ENCODE peak calls at places on chromosomes 11 and 22, in four cellular contexts. V, X, S and I are unnamed samples.

GRCh38 chr22:23836281-23836680 is 2.5 kb downstream of the DERL3 start:
- DNase-seq in X (no peak), V (no peak), S (no peak), I (no peak)

GRCh38 chr11:120306519-120307242 is 18.4 kb upstream of the TLCD5 start:
- DNase-seq in S (no peak), X (no peak), V (peak; percentile 89), I (peak; percentile 83)

GRCh38 chr11:77299528-77299993 is 1.9 kb downstream of the GDPD4 start:
- DNase-seq in V (no peak), S (no peak), X (no peak), I (no peak)

GRCh38 chr11:128045094-128045725 is 542.1 kb downstream of the ETS1 start:
- DNase-seq in V (no peak), S (no peak), X (no peak), I (no peak)

GRCh38 chr22:46454910-46455269 is 82.5 kb downstream of the CELSR1 start:
- DNase-seq in X (no peak), V (no peak), S (no peak), I (no peak)

GRCh38 chr22:20862540-20862939 is 3.7 kb downstream of the SNAP29 start:
- DNase-seq in X (no peak), S (no peak), V (no peak), I (no peak)

GRCh38 chr11:134199531-134199930 is 24.2 kb downstream of the NCAPD3 start:
- DNase-seq in V (no peak), S (no peak), X (no peak), I (no peak)

GRCh38 chr11:72338741-72339140 is 94.8 kb upstream of the PHOX2A start:
- DNase-seq in X (no peak), S (no peak), V (no peak), I (no peak)

GRCh38 chr11:15775051-15775541 is 581.2 kb downstream of the SOX6 start:
- DNase-seq in V (no peak), S (no peak), X (no peak), I (peak; percentile 59)

GRCh38 chr22:34760276-34761008 is 305.5 kb upstream of the ISX start:
- DNase-seq in V (no peak), X (no peak), S (no peak), I (no peak)

GRCh38 chr11:13883042-13883441 is 79.5 kb upstream of the SPON1 start:
- DNase-seq in V (no peak), S (no peak), X (no peak), I (no peak)

GRCh38 chr11:120013325-120014250 is 124.3 kb downstream of the TRIM29 start:
- DNase-seq in V (peak; percentile 96), S (peak; percentile 89), X (peak; percentile 54), I (peak; percentile 24)

GRCh38 chr11:132792341-132793140 is 739.8 kb downstream of the OPCML start:
- DNase-seq in X (no peak), V (peak; percentile 49), S (no peak), I (no peak)

GRCh38 chr11:34899633-34900016 is 16.6 kb downstream of the APIP start:
- DNase-seq in X (no peak), S (no peak), V (no peak), I (no peak)

GRCh38 chr22:44037519-44038370 is 13.6 kb downstream of the PARVB start:
- DNase-seq in S (no peak), V (no peak), X (no peak), I (peak; percentile 92)

GRCh38 chr11:116431842-116432241 is 340.9 kb downstream of the BUD13 start:
- DNase-seq in X (no peak), V (no peak), S (no peak), I (no peak)
- H2BK12ac ChIP-seq in X (no peak overlapping the region), V (no peak overlapping the region), S (no peak overlapping the region), I (no peak overlapping the region)

GRCh38 chr11:96000064-96000463 is 76.2 kb upstream of the MTMR2 start:
- DNase-seq in X (no peak), S (no peak), V (no peak), I (no peak)

GRCh38 chr11:95996621-95997020 is 72.7 kb upstream of the MTMR2 start:
- DNase-seq in S (no peak), X (no peak), V (no peak), I (no peak)

GRCh38 chr11:96002339-96002738 is 78.4 kb upstream of the MTMR2 start:
- DNase-seq in S (no peak), X (no peak), V (no peak), I (no peak)

GRCh38 chr11:96001037-96001436 is 77.1 kb upstream of the MTMR2 start:
- DNase-seq in S (no peak), X (no peak), V (no peak), I (no peak)

DNA sequence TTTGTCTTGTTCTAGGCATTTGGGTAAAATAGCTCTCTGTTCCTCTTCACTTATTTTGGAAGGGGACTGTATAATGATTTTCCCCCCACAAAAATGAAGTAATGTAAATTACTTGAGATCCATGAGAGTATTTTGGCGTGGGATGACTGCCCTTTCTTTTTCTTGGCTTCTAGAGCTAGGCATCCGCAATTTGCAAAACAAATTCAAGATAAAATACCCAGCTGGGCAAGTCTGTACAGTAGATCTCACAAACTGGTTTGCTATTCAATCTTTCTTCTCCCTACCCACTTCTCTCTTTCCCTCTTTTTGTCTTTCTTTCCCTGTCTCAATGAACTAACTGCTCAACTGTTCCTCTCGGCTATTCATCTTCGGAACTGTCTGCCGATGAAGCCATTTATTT is 75.7 kb upstream of the MTMR2 start:
- DNase-seq in S (no peak), X (no peak), V (no peak), I (no peak)
- H2BK120ac ChIP-seq in S (no peak overlapping the region), X (no peak overlapping the region), V (no peak overlapping the region), I (no peak overlapping the region)

DNA sequence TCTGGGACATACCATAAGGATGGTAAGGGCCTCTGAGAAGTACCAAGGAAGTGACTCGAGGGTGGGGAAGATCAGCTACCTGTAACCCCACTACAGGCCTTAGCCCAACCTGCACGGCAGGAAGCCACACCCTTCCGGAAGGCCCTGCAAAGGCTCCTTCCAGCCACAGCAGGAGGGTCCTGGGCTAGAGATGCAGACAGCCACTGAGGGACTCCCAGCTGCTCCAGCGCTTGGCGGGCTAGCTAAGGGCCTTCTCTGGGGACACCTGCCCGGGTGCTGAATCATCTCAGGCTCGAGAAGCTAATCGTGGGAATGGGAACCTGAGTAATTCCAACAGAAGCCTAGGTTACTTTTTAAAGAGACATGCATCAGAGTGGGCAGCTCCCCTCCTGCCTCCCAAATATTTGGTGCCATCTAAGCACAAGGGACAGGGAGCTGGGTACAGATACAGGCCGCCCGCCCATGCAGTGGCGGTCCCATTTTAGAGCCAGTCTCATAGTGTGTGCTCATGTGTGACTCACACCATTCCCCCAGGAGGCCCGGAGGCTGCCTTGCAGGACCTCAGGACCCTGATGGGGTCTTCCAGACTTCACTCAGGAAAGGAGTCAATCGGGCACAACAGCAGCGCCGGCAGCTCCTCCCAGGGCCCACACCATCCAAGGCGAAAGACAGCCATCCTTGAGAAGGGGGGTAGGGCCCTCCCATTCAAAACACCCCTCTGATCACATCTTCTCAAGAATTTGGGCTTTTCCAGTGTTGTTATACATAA is 8.0 kb downstream of the MYH9 start:
- DNase-seq in X (no peak), S (no peak), V (no peak), I (peak; percentile 58)
- H3K4ac ChIP-seq in X (no peak overlapping the region), S (no peak overlapping the region), V (no peak overlapping the region), I (no peak overlapping the region)

DNA sequence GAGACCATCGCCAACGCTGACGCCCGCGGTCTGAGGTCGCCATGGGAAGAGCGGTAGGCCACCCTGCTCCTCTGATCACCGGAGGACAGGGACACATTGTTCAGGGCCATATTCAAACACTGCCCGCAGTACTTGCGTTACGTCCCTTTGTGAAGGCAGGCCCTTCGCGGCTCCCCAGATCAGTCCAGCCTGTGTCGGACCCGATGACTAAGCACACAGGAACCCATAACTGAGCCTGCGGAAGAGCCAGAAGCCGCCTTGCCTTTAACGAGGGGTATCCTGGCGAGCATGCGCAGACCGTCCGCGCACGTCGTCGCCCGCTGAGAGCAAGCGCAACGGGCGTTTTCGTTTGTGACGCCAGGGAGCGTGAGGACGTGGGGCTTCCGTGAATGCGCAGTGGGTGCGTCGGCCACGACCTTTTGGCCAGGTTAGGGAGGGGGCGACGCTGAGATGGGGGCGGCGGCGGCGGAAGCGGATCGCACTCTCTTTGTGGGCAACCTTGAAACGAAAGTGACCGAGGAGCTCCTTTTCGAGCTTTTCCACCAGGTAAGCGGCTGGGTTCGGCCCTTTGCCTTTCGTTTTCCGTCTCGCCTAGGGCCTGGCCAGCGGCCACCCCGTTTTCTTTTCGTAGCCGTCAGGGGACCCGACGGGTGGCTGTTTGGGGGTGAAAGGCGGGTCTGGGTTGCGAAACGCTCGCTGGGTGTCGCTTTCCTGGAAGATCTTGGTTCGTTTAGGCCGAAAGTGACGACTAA is at the start of the genes C11orf71 and RBM7:
- DNase-seq in V (peak; percentile 96), S (peak; percentile 95), X (peak; percentile 94), I (peak; percentile 99)
- H2BK12ac ChIP-seq in V (peak within 1 kb of the TSS; percentile 27), S (peak within 1 kb of the TSS; percentile 98), X (peak within 1 kb of the TSS; percentile 26), I (peak within 1 kb of the TSS; percentile 28)

GRCh38 chr11:97247601-97248000 is 857.8 kb downstream of the JRKL start:
- DNase-seq in X (no peak), S (no peak), V (no peak), I (no peak)
- H2BK120ac ChIP-seq in X (no peak overlapping the region), S (no peak overlapping the region), V (no peak overlapping the region), I (no peak overlapping the region)

GRCh38 chr11:122781378-122782040 is 56.8 kb upstream of the CRTAM start:
- DNase-seq in V (peak; percentile 90), X (peak; percentile 71), S (peak; percentile 95), I (peak; percentile 88)
- H3K4ac ChIP-seq in V (no peak overlapping the region), X (no peak overlapping the region), S (no peak overlapping the region), I (no peak overlapping the region)